ENCODE peak calls at places on chromosomes 12 and 14, in six cellular contexts. E is IMR-90, A is H9, Y is GM23248, J is astrocyte, N is HCT116. T is an unnamed sample.

GRCh38 chr14:20820063-20820904 is 17.6 kb upstream of the RNASE1 start:
- DNase-seq in A (peak; percentile 92), Y (no peak), E (no peak), N (no peak), J (no peak), T (peak; percentile 57)

GRCh38 chr12:34526946-34527345 is 504.6 kb downstream of the ALG10 start:
- DNase-seq in A (no peak), N (no peak), Y (peak; percentile 0), J (no peak), E (no peak), T (no peak)

GRCh38 chr12:109998241-109998903 is 858 bp upstream of the ANKRD13A start:
- DNase-seq in E (peak; percentile 50), A (no peak), Y (peak; percentile 54), J (no peak), N (no peak), T (no peak)

GRCh38 chr12:81639196-81639595 is 120.0 kb downstream of the PPFIA2 start:
- DNase-seq in J (peak; percentile 63), A (no peak), E (no peak), N (no peak), Y (peak; percentile 4), T (no peak)

GRCh38 chr12:45260854-45261253 is 45.0 kb downstream of the ANO6 start:
- DNase-seq in A (no peak), E (no peak), N (no peak), Y (no peak), J (no peak), T (no peak)

GRCh38 chr14:74979442-74980397 is 23.0 kb upstream of the EIF2B2 start:
- DNase-seq in A (peak; percentile 68), J (peak; percentile 11), E (peak; percentile 36), N (no peak), Y (peak; percentile 45), T (no peak)

GRCh38 chr14:54839681-54840080 is 62.9 kb downstream of the GCH1 start:
- DNase-seq in E (no peak), N (no peak), J (peak; percentile 33), A (no peak), Y (peak; percentile 37), T (no peak)

GRCh38 chr12:10243803-10244520 is 31.3 kb downstream of the GABARAPL1 start:
- DNase-seq in A (no peak), J (no peak), N (no peak), E (no peak), Y (no peak), T (no peak)

GRCh38 chr14:80988742-80989429 is 33.5 kb downstream of the TSHR start:
- DNase-seq in J (peak; percentile 14), Y (peak; percentile 49), N (no peak), E (peak; percentile 30), A (no peak), T (no peak)

GRCh38 chr12:21337453-21337852 is 2.7 kb upstream of the SLCO1A2 start:
- DNase-seq in E (no peak), Y (no peak), J (no peak), A (no peak), N (no peak), T (no peak)

GRCh38 chr14:94100847-94101246 is 9.7 kb upstream of the IFI27 start:
- DNase-seq in A (no peak), E (peak; percentile 82), Y (peak; percentile 93), N (no peak), J (peak; percentile 65), T (no peak)

GRCh38 chr12:105330283-105330937 is at the start of gene C12orf75:
- DNase-seq in N (peak; percentile 54), J (peak; percentile 62), Y (peak; percentile 89), A (peak; percentile 93), E (peak; percentile 68), T (peak; percentile 92)

GRCh38 chr14:66284346-66284745 is 201.8 kb upstream of the CCDC196 start:
- DNase-seq in A (no peak), E (peak; percentile 0), N (no peak), J (peak; percentile 22), Y (peak; percentile 27), T (no peak)

GRCh38 chr14:90522585-90523191 is 125.9 kb downstream of the CALM1 start:
- DNase-seq in E (no peak), A (no peak), J (peak; percentile 45), Y (peak; percentile 66), N (no peak), T (no peak)

GRCh38 chr12:127761880-127762279 is 505.1 kb upstream of the TMEM132C start:
- DNase-seq in N (no peak), E (no peak), A (no peak), Y (no peak), J (no peak), T (no peak)

GRCh38 chr14:79544671-79545070 is 666.6 kb downstream of the DIO2 start:
- DNase-seq in E (peak; percentile 95), N (no peak), Y (peak; percentile 20), J (peak; percentile 98), A (no peak), T (no peak)

GRCh38 chr12:127161466-127161865 is 1105.5 kb upstream of the TMEM132C start:
- DNase-seq in Y (no peak), A (no peak), E (no peak), N (no peak), J (no peak), T (no peak)

GRCh38 chr12:6085841-6086240 is 38.6 kb downstream of the VWF start:
- DNase-seq in Y (no peak), E (no peak), N (no peak), A (no peak), J (no peak), T (no peak)

DNA sequence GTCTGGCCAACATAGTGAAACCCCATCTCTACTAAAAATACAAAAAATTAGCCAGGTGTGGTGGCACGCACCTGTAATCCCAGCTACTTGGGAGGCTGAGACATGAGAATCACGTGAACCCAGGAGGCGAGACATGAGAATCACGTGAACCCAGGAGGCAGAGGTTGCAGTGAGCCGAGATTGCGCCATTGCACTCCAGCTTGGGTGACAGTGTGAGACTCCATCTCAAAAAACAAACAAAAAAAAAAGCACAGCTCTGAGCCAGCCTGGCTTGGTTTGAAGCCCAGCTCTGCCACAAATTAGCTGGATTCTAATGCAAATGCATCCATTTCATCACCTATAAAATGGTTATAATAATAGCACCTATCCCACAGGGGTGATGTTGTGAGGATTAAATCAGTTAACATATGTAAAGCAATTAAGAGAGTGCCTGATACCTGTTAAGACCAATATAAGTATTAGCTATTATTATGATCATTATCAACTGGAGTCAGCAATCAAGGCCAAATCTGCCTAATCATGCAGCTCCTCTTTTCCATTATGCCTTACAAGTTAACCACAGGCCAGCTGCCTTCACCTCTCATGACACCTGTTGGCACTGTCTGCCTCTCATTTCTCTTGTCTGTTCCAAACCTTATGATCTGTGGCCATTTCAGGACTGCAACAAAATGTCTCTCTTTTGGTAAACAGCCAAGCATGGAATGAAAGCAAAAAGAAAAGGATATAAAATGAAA is 2.1 kb downstream of the GNPTAB start:
- DNase-seq in J (no peak), Y (no peak), N (no peak), A (no peak), E (no peak), T (no peak)
- H3K4me1 ChIP-seq in J (peaks cover 5% of the 10 kb centered on the region), Y (peaks cover 7% of the 10 kb centered on the region), N (peaks cover 15% of the 10 kb centered on the region), A (peaks cover 9% of the 10 kb centered on the region), E (no peaks in the 10 kb centered on the region), T (no peaks in the 10 kb centered on the region)

DNA sequence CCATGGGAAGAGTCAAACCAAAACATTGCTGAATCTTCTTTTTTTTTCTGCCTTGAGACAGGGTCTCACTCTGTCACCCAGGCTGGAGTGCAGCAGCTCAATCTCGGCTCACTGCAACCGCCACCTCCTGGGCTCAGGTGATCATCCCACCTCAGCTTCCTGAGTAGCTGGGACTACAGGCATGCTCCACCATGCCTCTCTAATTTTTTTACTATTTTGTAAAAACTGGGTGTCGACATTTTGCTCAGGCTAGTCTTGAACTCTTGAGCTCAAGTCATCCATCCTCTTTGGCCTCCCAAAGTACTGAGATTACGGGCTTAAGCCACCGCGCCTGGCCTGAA is 1.5 kb upstream of the KRT75 start:
- DNase-seq in A (peak; percentile 11), N (no peak), J (no peak), E (no peak), Y (no peak), T (no peak)
- H3K9ac ChIP-seq in A (no peak overlapping the region), N (no peak overlapping the region), J (no peak overlapping the region), E (no peak overlapping the region), Y (no peak overlapping the region), T (no peak overlapping the region)

DNA sequence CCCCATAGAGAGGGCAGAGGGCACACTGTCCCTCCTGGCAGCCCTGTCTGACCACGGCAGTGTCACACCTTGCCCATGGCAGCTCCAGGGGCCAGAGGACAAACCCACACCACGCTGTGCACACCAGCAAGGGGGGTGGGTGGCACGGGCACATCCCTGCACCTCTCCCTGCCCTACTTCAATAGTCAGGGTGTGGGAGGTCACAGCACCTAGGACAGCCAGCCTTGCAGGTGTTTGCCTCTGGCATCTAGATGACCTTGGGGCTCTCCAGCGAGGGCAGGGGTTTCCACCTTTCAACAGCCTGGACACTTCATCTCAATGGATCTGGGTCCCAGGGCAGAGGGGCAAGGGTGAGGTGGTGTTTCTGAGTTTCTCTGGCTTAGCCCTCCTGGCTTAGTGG is 69.2 kb downstream of the LGMN start:
- DNase-seq in Y (no peak), N (no peak), E (no peak), J (no peak), A (no peak), T (no peak)
- H3K4me1 ChIP-seq in Y (no peaks in the 10 kb centered on the region), N (peaks cover 10% of the 10 kb centered on the region), E (no peaks in the 10 kb centered on the region), J (peaks cover 6% of the 10 kb centered on the region), A (no peaks in the 10 kb centered on the region), T (no peaks in the 10 kb centered on the region)

GRCh38 chr14:98176910-98177309 is 1095.1 kb downstream of the BCL11B start:
- DNase-seq in Y (no peak), J (no peak), N (no peak), A (no peak), E (no peak), T (no peak)

GRCh38 chr14:98177551-98177950 is 1094.4 kb downstream of the BCL11B start:
- DNase-seq in J (no peak), A (no peak), Y (no peak), E (no peak), N (no peak), T (no peak)

GRCh38 chr14:98174031-98174430 is 1098.0 kb downstream of the BCL11B start:
- DNase-seq in E (no peak), Y (no peak), A (no peak), J (no peak), N (no peak), T (no peak)

GRCh38 chr14:98175881-98176280 is 1096.1 kb downstream of the BCL11B start:
- DNase-seq in A (no peak), J (no peak), N (no peak), Y (no peak), E (no peak), T (no peak)

GRCh38 chr14:98175436-98175835 is 1096.6 kb downstream of the BCL11B start:
- DNase-seq in E (no peak), A (no peak), N (no peak), J (no peak), Y (no peak), T (no peak)
- H3K9ac ChIP-seq in E (no peak overlapping the region), A (no peak overlapping the region), N (no peak overlapping the region), J (no peak overlapping the region), Y (no peak overlapping the region), T (no peak overlapping the region)

DNA sequence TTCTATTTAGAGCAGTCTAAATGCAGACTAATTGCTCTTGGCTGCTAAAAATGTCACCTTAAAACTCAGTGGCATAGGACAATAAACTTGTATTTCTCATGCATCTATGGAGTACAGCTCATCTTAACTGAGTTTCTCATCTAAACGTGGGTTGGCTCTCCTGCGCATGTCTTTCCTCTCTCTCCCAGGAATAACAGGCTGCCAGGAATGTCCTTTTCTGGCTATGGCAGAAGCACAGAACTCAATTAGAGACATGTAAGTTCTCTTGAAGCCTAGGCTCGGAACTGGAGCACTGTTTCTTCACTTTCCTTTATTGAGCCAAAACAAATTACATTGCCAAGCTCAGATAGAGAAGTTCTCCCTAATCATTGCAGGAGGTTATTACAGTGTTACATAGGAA is 722.3 kb upstream of the FLRT2 start:
- DNase-seq in N (no peak), Y (no peak), J (no peak), E (no peak), A (no peak), T (no peak)
- H3K4me1 ChIP-seq in N (no peaks in the 10 kb centered on the region), Y (no peaks in the 10 kb centered on the region), J (no peaks in the 10 kb centered on the region), E (no peaks in the 10 kb centered on the region), A (no peaks in the 10 kb centered on the region), T (no peaks in the 10 kb centered on the region)